ENCODE peak calls at places on chromosomes 6 and 20, in seven cellular contexts. Z is brain microvascular endothelial cell; O is activated CD8-positive, alpha-beta memory T cell treated with anti-CD3 and anti-CD28 coated beads for 4 hours; T is NCI-H510A treated with DMSO at 0.1 percent for 48 hours; F is HAP-1; V is left cardiac atrium; X is prostate gland. P is an unnamed sample.

GRCh38 chr20:2603816-2604505 is 48.5 kb upstream of the NOP56 start:
- DNase-seq in Z (no peak), O (no peak), T (no peak), F (no peak), V (no peak), X (no peak), P (no peak)

GRCh38 chr6:11430036-11430435 is 107.5 kb upstream of the TMEM170B start:
- DNase-seq in Z (no peak), O (no peak), T (no peak), F (no peak), V (no peak), X (no peak), P (no peak)

GRCh38 chr6:21752054-21752811 is 158.7 kb downstream of the SOX4 start:
- DNase-seq in Z (peak; percentile 33), O (no peak), T (no peak), F (no peak), V (no peak), X (no peak), P (no peak)

GRCh38 chr6:1679691-1680068 is 70.0 kb downstream of the FOXC1 start:
- DNase-seq in Z (no peak), O (no peak), T (peak; percentile 25), F (no peak), V (no peak), X (peak; percentile 69), P (no peak)

GRCh38 chr6:44665683-44666082 is 278.2 kb downstream of the CDC5L start:
- DNase-seq in Z (no peak), O (no peak), T (no peak), F (no peak), V (no peak), X (no peak), P (no peak)

GRCh38 chr6:35474129-35474977 is 6.2 kb downstream of the RPL10A start:
- DNase-seq in Z (no peak), O (no peak), T (no peak), F (peak; percentile 50), V (no peak), X (no peak), P (no peak)

GRCh38 chr6:168823397-168824020 is 382.5 kb downstream of the SMOC2 start:
- DNase-seq in Z (no peak), O (no peak), T (no peak), F (no peak), V (no peak), X (no peak), P (no peak)

GRCh38 chr6:34745277-34746103 is 11.8 kb upstream of the SNRPC start:
- DNase-seq in Z (peak; percentile 55), O (no peak), T (peak; percentile 96), F (no peak), V (no peak), X (peak; percentile 43), P (peak; percentile 50)

GRCh38 chr20:57205625-57206219 is 60.7 kb downstream of the BMP7 start:
- DNase-seq in Z (peak; percentile 47), O (no peak), T (no peak), F (no peak), V (no peak), X (no peak), P (no peak)

GRCh38 chr6:111267764-111268333 is 180.5 kb downstream of the SLC16A10 start:
- DNase-seq in Z (no peak), O (no peak), T (no peak), F (no peak), V (no peak), X (no peak), P (no peak)

GRCh38 chr6:127266892-127267741 is 453 bp downstream of the RNF146 start:
- DNase-seq in Z (peak; percentile 24), O (peak; percentile 14), T (peak; percentile 18), F (peak; percentile 75), V (peak; percentile 70), X (peak; percentile 25), P (no peak)

GRCh38 chr20:38165089-38165965 is at the start of gene TGM2:
- DNase-seq in Z (peak; percentile 46), O (no peak), T (peak; percentile 56), F (peak; percentile 88), V (peak; percentile 91), X (peak; percentile 72), P (peak; percentile 76)

GRCh38 chr6:111087106-111087835 is at the start of gene SLC16A10:
- DNase-seq in Z (no peak), O (peak; percentile 59), T (no peak), F (peak; percentile 94), V (peak; percentile 68), X (peak; percentile 79), P (peak; percentile 55)

GRCh38 chr20:25750765-25751696 is 54.4 kb upstream of the ZNF337 start:
- DNase-seq in Z (peak; percentile 7), O (peak; percentile 14), T (no peak), F (no peak), V (peak; percentile 41), X (no peak), P (peak; percentile 77)

GRCh38 chr6:149696904-149697303 is 21.0 kb downstream of the LATS1 start:
- DNase-seq in Z (peak; percentile 12), O (no peak), T (no peak), F (no peak), V (no peak), X (no peak), P (no peak)